ENCODE peak calls at places on chromosomes 4 and X, in five cellular contexts. F, O, R, N and S are unnamed samples.

GRCh38 chr4:143771269-143771668 is 70.8 kb upstream of the FREM3 start:
- DNase-seq in F (no peak), O (no peak), R (no peak), N (no peak), S (no peak)

GRCh38 chr4:55947254-55947882 is 1.4 kb upstream of the CEP135 start:
- DNase-seq in F (no peak), O (no peak), R (peak; percentile 13), N (no peak), S (no peak)

GRCh38 chr4:145523117-145523516 is 41.5 kb downstream of the SMAD1 start:
- DNase-seq in F (no peak), O (no peak), R (no peak), N (no peak), S (no peak)

GRCh38 chr4:178136736-178137345 is 694.6 kb upstream of the AGA start:
- DNase-seq in F (no peak), O (no peak), R (no peak), N (no peak), S (no peak)

GRCh38 chr4:23660865-23661264 is 229.0 kb downstream of the PPARGC1A start:
- DNase-seq in F (no peak), O (no peak), R (no peak), N (no peak), S (no peak)

GRCh38 chr4:8847331-8847730 is 24.3 kb downstream of the HMX1 start:
- DNase-seq in F (no peak), O (no peak), R (peak; percentile 3), N (no peak), S (no peak)

GRCh38 chr4:105113800-105114199 is 32.9 kb upstream of the TET2 start:
- DNase-seq in F (no peak), O (no peak), R (no peak), N (no peak), S (no peak)

GRCh38 chrX:69024287-69024686 is 141.0 kb downstream of the PJA1 start:
- DNase-seq in F (no peak), O (no peak), R (no peak), N (no peak), S (no peak)

GRCh38 chr4:62328526-62328925 is 1128.4 kb downstream of the ADGRL3 start:
- DNase-seq in F (no peak), O (no peak), R (no peak), N (peak; percentile 2), S (no peak)

GRCh38 chr4:149203256-149204001 is 612.2 kb downstream of the IQCM start:
- DNase-seq in F (no peak), O (no peak), R (no peak), N (no peak), S (no peak)

GRCh38 chrX:121121021-121121420 is 73.6 kb downstream of the GLUD2 start:
- DNase-seq in F (no peak), O (no peak), R (no peak), N (no peak), S (no peak)

GRCh38 chr4:188110741-188111458 is 1.5 kb upstream of the TRIML2 start:
- DNase-seq in F (no peak), O (no peak), R (no peak), N (no peak), S (no peak)

GRCh38 chr4:152850377-152850776 is 70.6 kb downstream of the ARFIP1 start:
- DNase-seq in F (no peak), O (no peak), R (no peak), N (no peak), S (no peak)

GRCh38 chr4:77538144-77538543 is 67.5 kb upstream of the CXCL13 start:
- DNase-seq in F (no peak), O (no peak), R (no peak), N (peak; percentile 69), S (no peak)

GRCh38 chr4:110654254-110654635 is 31.4 kb upstream of the PITX2 start:
- DNase-seq in F (no peak), O (no peak), R (no peak), N (no peak), S (no peak)

GRCh38 chrX:18410038-18410437 is 15.4 kb upstream of the CDKL5 start:
- DNase-seq in F (no peak), O (no peak), R (no peak), N (no peak), S (no peak)

GRCh38 chr4:80225628-80226027 is 28.3 kb downstream of the PRDM8 start:
- DNase-seq in F (no peak), O (no peak), R (no peak), N (no peak), S (no peak)

GRCh38 chr4:37872310-37872988 is 18.4 kb upstream of the TBC1D1 start:
- DNase-seq in F (no peak), O (no peak), R (no peak), N (no peak), S (no peak)

GRCh38 chr4:6909970-6910339 is 329 bp downstream of the TBC1D14 start:
- DNase-seq in F (no peak), O (no peak), R (peak; percentile 39), N (no peak), S (peak; percentile 45)

GRCh38 chrX:31279359-31279758 is 207.5 kb upstream of the FTHL17 start:
- DNase-seq in F (no peak), O (no peak), R (no peak), N (peak; percentile 6), S (no peak)

GRCh38 chr4:104811727-104812126 is 317.0 kb upstream of the CXXC4 start:
- DNase-seq in F (no peak), O (no peak), R (no peak), N (no peak), S (no peak)

GRCh38 chr4:153083447-153083921 is 120.8 kb upstream of the TRIM2 start:
- DNase-seq in F (peak; percentile 55), O (peak; percentile 71), R (peak; percentile 69), N (peak; percentile 78), S (peak; percentile 67)

GRCh38 chr4:41050840-41051775 is 163.2 kb downstream of the APBB2 start:
- DNase-seq in F (no peak), O (no peak), R (no peak), N (no peak), S (no peak)

GRCh38 chr4:41057456-41057855 is 156.9 kb downstream of the APBB2 start:
- DNase-seq in F (peak; percentile 61), O (no peak), R (no peak), N (no peak), S (no peak)

GRCh38 chr4:41050116-41050515 is 164.2 kb downstream of the APBB2 start:
- DNase-seq in F (no peak), O (no peak), R (no peak), N (no peak), S (no peak)

GRCh38 chr4:41052287-41052686 is 162.1 kb downstream of the APBB2 start:
- DNase-seq in F (no peak), O (no peak), R (no peak), N (no peak), S (no peak)
- H3K27ac ChIP-seq in F (peak overlapping the region; percentile 17), O (no peak overlapping the region), R (no peak overlapping the region), N (no peak overlapping the region), S (no peak overlapping the region)

GRCh38 chr4:100519205-100519604 is 1.4 kb upstream of the EMCN start:
- DNase-seq in F (no peak), O (no peak), R (no peak), N (no peak), S (no peak)

GRCh38 chr4:100516225-100516624 is 1.6 kb downstream of the EMCN start:
- DNase-seq in F (no peak), O (no peak), R (no peak), N (no peak), S (no peak)

GRCh38 chr4:100511906-100512305 is 5.9 kb downstream of the EMCN start:
- DNase-seq in F (no peak), O (no peak), R (no peak), N (no peak), S (no peak)

DNA sequence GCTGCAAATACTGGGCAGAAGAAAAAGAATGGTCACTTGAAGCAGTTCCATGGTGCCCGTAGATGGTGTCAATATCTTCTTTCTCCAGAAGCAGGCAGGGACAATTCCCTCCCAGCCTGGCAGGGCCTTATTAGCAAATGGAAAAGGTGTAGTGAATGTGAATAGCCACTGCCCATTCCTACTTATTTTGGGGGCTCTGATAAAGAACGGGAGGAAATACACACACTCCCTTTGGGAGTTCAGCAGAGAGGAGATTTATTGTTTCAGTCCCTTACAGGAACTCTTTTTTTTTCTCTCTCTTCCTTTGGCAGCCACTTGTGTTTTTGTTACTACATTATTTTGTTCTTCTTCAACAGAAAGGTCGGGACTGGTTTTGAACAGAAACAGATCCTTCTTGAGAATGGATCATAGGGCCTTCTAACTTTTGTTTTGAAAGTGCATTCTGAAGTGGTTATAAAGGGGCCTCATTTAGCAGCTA is at the start of gene EMCN:
- DNase-seq in F (no peak), O (no peak), R (no peak), N (no peak), S (no peak)
- H3K27ac ChIP-seq in F (peak within 1 kb of the TSS; percentile 45), O (no peak within 1 kb of the TSS), R (no peak within 1 kb of the TSS), N (no peak within 1 kb of the TSS), S (no peak within 1 kb of the TSS)

GRCh38 chrX:288561-288991 is 7.4 kb downstream of the PLCXD1 start:
- DNase-seq in F (no peak), O (no peak), R (no peak), N (no peak), S (peak; percentile 14)

GRCh38 chrX:287670-288069 is 6.5 kb downstream of the PLCXD1 start:
- DNase-seq in F (no peak), O (no peak), R (no peak), N (peak; percentile 29), S (no peak)

GRCh38 chrX:281166-281999 is at the start of gene PLCXD1:
- DNase-seq in F (peak; percentile 5), O (no peak), R (no peak), N (no peak), S (no peak)

GRCh38 chrX:285076-285677 is 4.0 kb downstream of the PLCXD1 start:
- DNase-seq in F (no peak), O (no peak), R (no peak), N (no peak), S (peak; percentile 7)

DNA sequence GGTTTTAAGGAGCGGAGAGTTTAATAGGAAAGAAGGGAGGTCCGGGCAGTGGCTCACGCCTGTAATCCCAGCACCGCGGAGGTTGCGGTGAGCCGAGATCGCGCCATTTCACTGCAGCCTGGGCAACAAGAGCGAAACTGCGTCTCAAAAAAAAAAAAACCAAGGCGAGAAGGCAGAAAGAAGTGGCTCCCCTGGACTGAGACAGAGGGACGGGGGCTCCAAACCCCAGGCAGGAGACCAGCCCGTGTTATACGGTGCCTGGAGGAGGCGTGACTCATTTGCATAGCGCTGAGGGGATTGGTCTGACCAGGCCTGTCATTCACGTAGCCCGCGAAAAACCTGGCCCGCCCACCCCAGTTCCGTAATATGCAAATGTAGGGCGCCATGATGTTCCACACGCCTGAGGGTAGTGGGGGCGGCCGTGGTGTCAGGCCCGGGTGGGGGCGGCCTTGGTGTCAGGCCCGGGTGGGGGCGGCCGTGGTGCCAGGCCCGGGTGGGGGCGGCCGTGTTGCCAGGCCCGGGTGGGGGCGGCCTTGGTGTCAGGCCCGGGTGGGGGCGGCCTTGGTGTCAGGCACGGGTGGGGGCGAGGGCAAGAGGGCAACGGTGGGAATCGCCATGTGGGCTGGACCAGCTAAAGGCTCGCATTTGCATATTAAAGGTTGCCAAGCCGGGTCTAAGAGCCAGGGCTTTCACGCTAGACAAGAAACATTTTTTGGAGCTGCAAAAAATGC is 2.1 kb downstream of the PLCXD1 start:
- DNase-seq in F (peak; percentile 89), O (peak; percentile 88), R (peak; percentile 92), N (peak; percentile 86), S (peak; percentile 93)
- H3K27ac ChIP-seq in F (peak overlapping the region; percentile 69), O (no peak overlapping the region), R (peak overlapping the region; percentile 80), N (peak overlapping the region; percentile 74), S (no peak overlapping the region)

GRCh38 chr4:137707221-137707620 is 174.9 kb upstream of the PCDH18 start:
- DNase-seq in F (no peak), O (no peak), R (no peak), N (no peak), S (no peak)

GRCh38 chr4:137707626-137708025 is 175.3 kb upstream of the PCDH18 start:
- DNase-seq in F (no peak), O (no peak), R (no peak), N (peak; percentile 12), S (no peak)

GRCh38 chr4:137711502-137711901 is 179.2 kb upstream of the PCDH18 start:
- DNase-seq in F (no peak), O (no peak), R (no peak), N (no peak), S (no peak)
- H3K27ac ChIP-seq in F (no peak overlapping the region), O (no peak overlapping the region), R (no peak overlapping the region), N (no peak overlapping the region), S (no peak overlapping the region)